ENCODE peak calls at places on chromosomes 3 and 15, in five cellular contexts. N is uterus; U is WTC11; R is activated naive CD4-positive, alpha-beta T cell treated with Interleukin-2 at 50 U/mL for 16 hours; Q is T-helper 17 cell. V is an unnamed sample.

GRCh38 chr3:57983734-57984518 is 24.3 kb upstream of the FLNB start:
- DNase-seq in N (peak), U (no peak), R (peak), Q (no peak), V (peak)

GRCh38 chr3:110995461-110996226 is 76.0 kb upstream of the NECTIN3 start:
- DNase-seq in N (no peak), U (no peak), R (no peak), Q (no peak), V (no peak)

GRCh38 chr15:43186003-43186353 is 775 bp downstream of the CCNDBP1 start:
- DNase-seq in N (no peak), U (no peak), R (no peak), Q (no peak), V (no peak)

GRCh38 chr3:114608293-114608692 is 314.5 kb downstream of the TIGIT start:
- DNase-seq in N (no peak), U (no peak), R (no peak), Q (no peak), V (no peak)

GRCh38 chr3:143119009-143119914 is at the start of gene CHST2:
- DNase-seq in N (peak), U (peak), R (peak), Q (peak), V (no peak)

GRCh38 chr3:143309622-143310190 is 190.1 kb downstream of the CHST2 start:
- DNase-seq in N (no peak), U (no peak), R (no peak), Q (no peak), V (no peak)

GRCh38 chr15:39799552-39800011 is 16.9 kb upstream of the FSIP1 start:
- DNase-seq in N (no peak), U (no peak), R (no peak), Q (no peak), V (peak)

GRCh38 chr3:26280517-26280916 is 342.1 kb upstream of the LRRC3B start:
- DNase-seq in N (no peak), U (no peak), R (no peak), Q (no peak), V (no peak)

GRCh38 chr15:35312355-35312754 is 227.3 kb upstream of the NANOGP8 start:
- DNase-seq in N (no peak), U (no peak), R (no peak), Q (no peak), V (no peak)

GRCh38 chr3:57596495-57597239 is 477 bp downstream of the ARF4 start:
- DNase-seq in N (peak), U (peak), R (peak), Q (peak), V (peak)

GRCh38 chr3:86785381-86785780 is 205.6 kb downstream of the VGLL3 start:
- DNase-seq in N (no peak), U (no peak), R (no peak), Q (no peak), V (no peak)

GRCh38 chr3:148735597-148735996 is 37.9 kb downstream of the AGTR1 start:
- DNase-seq in N (no peak), U (no peak), R (no peak), Q (no peak), V (no peak)

GRCh38 chr3:128174645-128175590 is 21.6 kb downstream of the EEFSEC start:
- DNase-seq in N (peak), U (no peak), R (no peak), Q (no peak), V (no peak)

GRCh38 chr3:14300721-14301377 is 101.6 kb upstream of the SLC6A6 start:
- DNase-seq in N (no peak), U (no peak), R (no peak), Q (no peak), V (peak)

GRCh38 chr15:73964736-73965093 is 27.4 kb downstream of the STOML1 start:
- DNase-seq in N (peak), U (peak), R (peak), Q (peak), V (peak)

GRCh38 chr3:16707260-16707659 is 102.0 kb upstream of the DAZL start:
- DNase-seq in N (no peak), U (no peak), R (no peak), Q (no peak), V (no peak)

GRCh38 chr3:132006605-132007204 is 28.1 kb downstream of the CPNE4 start:
- DNase-seq in N (no peak), U (peak), R (no peak), Q (no peak), V (no peak)

GRCh38 chr3:194485471-194485875 is 1.3 kb downstream of the ATP13A3 start:
- DNase-seq in N (no peak), U (no peak), R (no peak), Q (no peak), V (no peak)

GRCh38 chr15:58038426-58039106 is 26.9 kb downstream of the ALDH1A2 start:
- DNase-seq in N (no peak), U (no peak), R (no peak), Q (no peak), V (no peak)

GRCh38 chr3:14397531-14397930 is 4.9 kb upstream of the SLC6A6 start:
- DNase-seq in N (no peak), U (no peak), R (no peak), Q (no peak), V (no peak)

GRCh38 chr15:82980986-82981385 is 5.0 kb upstream of the RAMAC start:
- DNase-seq in N (no peak), U (no peak), R (no peak), Q (no peak), V (no peak)

GRCh38 chr15:74782596-74783071 is 754 bp downstream of the CSK start:
- DNase-seq in N (no peak), U (no peak), R (no peak), Q (no peak), V (no peak)

GRCh38 chr3:4225005-4225471 is 78.1 kb upstream of the SETMAR start:
- DNase-seq in N (no peak), U (no peak), R (no peak), Q (no peak), V (no peak)

GRCh38 chr3:141810161-141810560 is 47.0 kb downstream of the GRK7 start:
- DNase-seq in N (no peak), U (no peak), R (no peak), Q (no peak), V (no peak)

GRCh38 chr15:65641723-65642475 is 20.2 kb downstream of the SLC24A1 start:
- DNase-seq in N (no peak), U (no peak), R (no peak), Q (no peak), V (no peak)

GRCh38 chr3:15983232-15983631 is 185.5 kb upstream of the ANKRD28 start:
- DNase-seq in N (no peak), U (no peak), R (no peak), Q (no peak), V (no peak)

GRCh38 chr3:72319202-72320095 is 528.8 kb downstream of the SHQ1 start:
- DNase-seq in N (no peak), U (no peak), R (no peak), Q (no peak), V (no peak)

GRCh38 chr3:29486087-29486486 is 205.2 kb downstream of the RBMS3 start:
- DNase-seq in N (no peak), U (no peak), R (no peak), Q (no peak), V (no peak)

GRCh38 chr15:89333959-89334509 is 590 bp downstream of the POLG start:
- DNase-seq in N (no peak), U (no peak), R (no peak), Q (no peak), V (peak)

GRCh38 chr15:67130673-67131601 is 65.5 kb downstream of the SMAD3 start:
- DNase-seq in N (peak), U (no peak), R (no peak), Q (no peak), V (peak)

GRCh38 chr3:138125548-138126221 is 6.5 kb downstream of the A4GNT start:
- DNase-seq in N (no peak), U (no peak), R (no peak), Q (no peak), V (no peak)

GRCh38 chr3:53161820-53162671 is 1.0 kb downstream of the PRKCD start:
- DNase-seq in N (peak), U (peak), R (peak), Q (no peak), V (no peak)

GRCh38 chr3:9727041-9727595 is 4.4 kb upstream of the BRPF1 start:
- DNase-seq in N (no peak), U (peak), R (peak), Q (peak), V (no peak)